ENCODE peak calls at places on chromosomes 11 and 22, in five cellular contexts. M is IMR-90, N is hippocampal formation, U is BJ, C is pancreas. Y is an unnamed sample.

GRCh38 chr22:48253573-48253972 is 1491.1 kb downstream of the TBC1D22A start:
- DNase-seq in U (no peak), M (no peak), N (no peak), C (no peak), Y (no peak)

GRCh38 chr11:75214411-75214821 is 26.2 kb upstream of the TPBGL start:
- DNase-seq in C (peak), N (no peak), M (peak), U (no peak), Y (peak)

GRCh38 chr11:66691311-66691980 is 13.8 kb upstream of the RBM4B start:
- DNase-seq in M (no peak), U (no peak), C (no peak), N (no peak), Y (no peak)

GRCh38 chr11:65502274-65502851 is 3.5 kb downstream of the MALAT1 start:
- DNase-seq in C (no peak), N (no peak), U (no peak), M (peak), Y (no peak)

GRCh38 chr11:114953039-114953438 is 274.7 kb downstream of the NXPE2 start:
- DNase-seq in M (no peak), U (no peak), C (no peak), N (no peak), Y (no peak)

GRCh38 chr11:13238879-13239514 is 38.6 kb upstream of the BMAL1 start:
- DNase-seq in C (peak), N (no peak), M (peak), U (no peak), Y (no peak)

GRCh38 chr11:116065519-116065918 is 561.3 kb upstream of the CADM1 start:
- DNase-seq in M (no peak), N (no peak), U (no peak), C (no peak), Y (no peak)

GRCh38 chr11:36618025-36618700 is 20.1 kb upstream of the RAG2 start:
- DNase-seq in M (no peak), C (no peak), N (no peak), U (no peak), Y (no peak)

GRCh38 chr22:44901301-44901700 is 108.5 kb downstream of the PHF21B start:
- DNase-seq in U (no peak), N (no peak), M (peak), C (no peak), Y (no peak)

GRCh38 chr11:118046964-118047700 is 29.7 kb upstream of the TMPRSS4 start:
- DNase-seq in U (no peak), M (no peak), N (no peak), C (no peak), Y (no peak)

GRCh38 chr11:77523712-77524111 is 49.8 kb upstream of the PAK1 start:
- DNase-seq in U (no peak), C (no peak), M (no peak), N (no peak), Y (no peak)

GRCh38 chr11:122391049-122391448 is 264.5 kb upstream of the UBASH3B start:
- DNase-seq in N (no peak), U (no peak), M (no peak), C (no peak), Y (no peak)

GRCh38 chr22:22446527-22446926 is 62.0 kb downstream of the ZNF280B start:
- DNase-seq in C (no peak), U (no peak), M (no peak), N (no peak), Y (no peak)